ENCODE peak calls at places on chromosomes 5 and 9, in eight cellular contexts. Y is CD4-positive, alpha-beta memory T cell; Z is H9; O is transverse colon; X is neuronal stem cell; D is cardiac muscle cell; K is thoracic aorta; E is CD4-positive, CD25-positive, alpha-beta regulatory T cell. M is an unnamed sample.

GRCh38 chr5:73564644-73565165 is 734 bp downstream of the ANKRA2 start:
- DNase-seq in Z (no peak), Y (no peak), K (no peak), X (no peak), D (peak; percentile 3), E (peak; percentile 50), O (no peak), M (no peak)

GRCh38 chr5:37792976-37793328 is 46.9 kb downstream of the GDNF start:
- DNase-seq in Y (no peak), K (no peak), X (no peak), Z (no peak), D (no peak), O (no peak), E (no peak), M (no peak)

GRCh38 chr5:158414333-158414762 is 555.4 kb upstream of the CLINT1 start:
- DNase-seq in Z (no peak), K (no peak), Y (no peak), X (no peak), D (no peak), E (no peak), O (no peak), M (peak; percentile 64)

GRCh38 chr9:13267743-13268142 is 11.7 kb downstream of the MPDZ start:
- DNase-seq in D (no peak), X (no peak), E (no peak), O (no peak), Z (no peak), K (no peak), Y (no peak), M (no peak)

GRCh38 chr9:129176786-129177442 is 1.1 kb downstream of the IER5L start:
- DNase-seq in Y (peak; percentile 18), D (peak; percentile 65), E (peak; percentile 24), O (no peak), Z (peak; percentile 51), X (no peak), K (no peak), M (peak; percentile 74)

GRCh38 chr5:32707394-32707997 is 3.6 kb upstream of the NPR3 start:
- DNase-seq in E (no peak), D (peak; percentile 36), K (no peak), Z (no peak), O (no peak), X (peak; percentile 18), Y (no peak), M (no peak)

GRCh38 chr9:71706172-71706571 is 62.1 kb downstream of the CEMIP2 start:
- DNase-seq in Z (no peak), K (no peak), X (no peak), D (no peak), O (no peak), Y (no peak), E (no peak), M (no peak)

GRCh38 chr5:72241346-72242003 is 78.6 kb downstream of the MRPS27 start:
- DNase-seq in D (no peak), X (no peak), K (no peak), E (no peak), O (no peak), Z (no peak), Y (no peak), M (no peak)

GRCh38 chr9:10226996-10227395 is 385.8 kb downstream of the PTPRD start:
- DNase-seq in O (no peak), K (no peak), Z (no peak), E (no peak), D (no peak), Y (no peak), X (no peak), M (no peak)

GRCh38 chr9:97788763-97789663 is 64.0 kb upstream of the FOXE1 start:
- DNase-seq in Y (no peak), O (no peak), K (no peak), Z (no peak), E (no peak), D (no peak), X (no peak), M (no peak)

GRCh38 chr5:30502277-30502676 is 691.2 kb upstream of the CDH6 start:
- DNase-seq in Y (no peak), O (no peak), Z (no peak), X (no peak), E (no peak), D (no peak), K (no peak), M (no peak)

GRCh38 chr5:7850533-7851239 is at the start of gene CFAP90:
- DNase-seq in K (no peak), X (peak; percentile 77), Z (peak; percentile 93), Y (peak; percentile 27), O (peak; percentile 26), E (no peak), D (peak; percentile 86), M (no peak)

GRCh38 chr5:44860267-44860666 is 51.5 kb downstream of the MRPS30 start:
- DNase-seq in K (no peak), X (no peak), D (no peak), Y (no peak), Z (no peak), E (no peak), O (no peak), M (no peak)

GRCh38 chr5:132839426-132840301 is 9.2 kb upstream of the SHROOM1 start:
- DNase-seq in K (no peak), E (no peak), O (peak; percentile 51), D (no peak), X (no peak), Z (no peak), Y (no peak), M (no peak)

GRCh38 chr5:87300744-87301143 is 33.1 kb downstream of the RASA1 start:
- DNase-seq in O (no peak), Y (no peak), D (no peak), E (peak; percentile 35), K (peak; percentile 48), X (no peak), Z (no peak), M (no peak)

GRCh38 chr9:11868795-11869194 is 824.4 kb upstream of the TYRP1 start:
- DNase-seq in E (no peak), O (no peak), D (no peak), Z (no peak), X (no peak), Y (no peak), K (no peak), M (no peak)

GRCh38 chr5:125536095-125536494 is 789.7 kb upstream of the ZNF608 start:
- DNase-seq in Y (no peak), D (no peak), O (no peak), K (no peak), X (no peak), E (no peak), Z (no peak), M (no peak)

GRCh38 chr9:137731947-137732813 is 113.4 kb downstream of the EHMT1 start:
- DNase-seq in X (no peak), K (no peak), Z (peak; percentile 59), Y (no peak), D (no peak), E (no peak), O (no peak), M (no peak)

GRCh38 chr9:9387511-9388115 is 1225.2 kb downstream of the PTPRD start:
- DNase-seq in Y (no peak), X (no peak), D (no peak), E (no peak), K (no peak), Z (no peak), O (no peak), M (no peak)

DNA sequence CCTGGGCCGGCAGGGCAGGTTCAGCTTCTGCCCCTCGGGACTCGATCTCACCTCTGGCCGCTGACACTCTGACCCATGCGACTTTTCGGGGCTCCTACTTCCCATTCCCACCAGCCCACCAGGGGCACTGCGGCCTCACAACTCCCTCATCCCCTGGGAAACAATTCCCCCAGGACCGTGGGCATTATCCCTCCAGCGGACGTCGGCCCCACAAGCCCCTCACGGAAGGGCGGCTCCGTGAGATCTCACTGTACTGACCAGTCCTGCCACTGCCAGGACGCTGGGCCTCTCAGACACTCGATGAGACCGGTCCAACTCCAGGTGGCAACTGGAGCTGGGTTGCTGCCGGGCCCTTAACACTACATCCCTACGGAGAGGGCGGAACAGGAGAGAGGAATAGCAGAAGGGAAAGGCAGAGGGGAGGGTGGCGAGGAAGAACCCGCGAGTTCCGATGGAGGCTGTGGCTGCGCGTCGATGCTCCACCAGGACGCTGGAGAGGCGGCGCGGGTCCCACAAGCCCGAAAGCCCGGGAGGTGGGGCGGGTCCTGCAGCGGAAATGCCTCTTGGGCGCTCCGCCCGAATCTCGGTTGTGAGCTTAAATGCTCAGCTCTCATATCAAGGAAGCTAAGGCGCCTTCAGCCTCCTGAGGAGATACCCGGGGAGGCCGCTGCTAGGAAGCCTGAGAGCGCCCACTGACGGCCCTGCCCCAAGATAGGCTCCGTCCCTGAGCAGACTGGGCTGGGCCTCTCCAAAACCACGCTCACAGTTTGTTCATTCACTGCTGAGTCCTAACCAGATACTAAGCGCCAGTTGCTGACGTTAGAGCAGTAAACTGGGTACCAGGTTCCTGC is 36.3 kb downstream of the VCP start:
- DNase-seq in D (no peak), K (no peak), Z (peak; percentile 75), O (peak; percentile 21), Y (peak; percentile 38), E (peak; percentile 81), X (no peak), M (peak; percentile 71)
- H3K27ac ChIP-seq in D (no peak overlapping the region), K (peak overlapping the region; percentile 65), Z (no peak overlapping the region), O (no peak overlapping the region), Y (peak overlapping the region; percentile 21), E (no peak overlapping the region), X (no peak overlapping the region), M (peak overlapping the region; percentile 35)

GRCh38 chr9:36148652-36149051 is 12.1 kb downstream of the GLIPR2 start:
- DNase-seq in O (peak; percentile 95), E (peak; percentile 61), Y (peak; percentile 61), Z (no peak), D (no peak), K (peak; percentile 96), X (no peak), M (peak; percentile 99)

GRCh38 chr9:36145970-36146369 is 9.4 kb downstream of the GLIPR2 start:
- DNase-seq in O (no peak), X (no peak), K (no peak), D (no peak), Y (no peak), Z (no peak), E (no peak), M (no peak)

GRCh38 chr9:36147441-36148175 is 11.1 kb downstream of the GLIPR2 start:
- DNase-seq in K (no peak), Z (no peak), O (no peak), D (no peak), E (no peak), Y (no peak), X (no peak), M (no peak)

GRCh38 chr9:36144322-36145206 is 8.0 kb downstream of the GLIPR2 start:
- DNase-seq in O (no peak), D (no peak), K (no peak), Y (peak; percentile 34), Z (no peak), X (no peak), E (peak; percentile 87), M (no peak)

GRCh38 chr9:36146666-36147065 is 10.1 kb downstream of the GLIPR2 start:
- DNase-seq in O (no peak), K (no peak), X (no peak), D (no peak), E (no peak), Z (no peak), Y (no peak), M (no peak)
- H3K9me3 ChIP-seq in O (no peaks in the 10 kb centered on the region), K (no peaks in the 10 kb centered on the region), X (peaks cover 6% of the 10 kb centered on the region), D (no peaks in the 10 kb centered on the region), E (peaks cover 6% of the 10 kb centered on the region), Z (no peaks in the 10 kb centered on the region), Y (no peaks in the 10 kb centered on the region), M (no peaks in the 10 kb centered on the region)

GRCh38 chr5:177500685-177501522 is 3.5 kb upstream of the PDLIM7 start:
- DNase-seq in X (peak; percentile 86), O (peak; percentile 91), E (peak; percentile 74), K (peak; percentile 79), Y (peak; percentile 76), Z (peak; percentile 94), D (peak; percentile 97), M (peak; percentile 92)
- H3K4me1 ChIP-seq in X (peaks cover 39% of the 10 kb centered on the region), O (peaks cover 30% of the 10 kb centered on the region), E (peaks cover 26% of the 10 kb centered on the region), K (peaks cover 3% of the 10 kb centered on the region), Y (peaks cover 6% of the 10 kb centered on the region), Z (peaks cover 2% of the 10 kb centered on the region), D (peaks cover 9% of the 10 kb centered on the region), M (no peaks in the 10 kb centered on the region)

GRCh38 chr9:95003694-95004451 is 277.4 kb downstream of the AOPEP start:
- DNase-seq in D (peak; percentile 55), O (peak; percentile 70), K (no peak), X (no peak), Z (peak; percentile 63), Y (peak; percentile 6), E (peak; percentile 29), M (peak; percentile 68)
- H3K27ac ChIP-seq in D (peak overlapping the region; percentile 80), O (peak overlapping the region; percentile 95), K (peak overlapping the region; percentile 99), X (no peak overlapping the region), Z (no peak overlapping the region), Y (no peak overlapping the region), E (no peak overlapping the region), M (peak overlapping the region; percentile 96)

M was measured in tibial artery.